ENCODE peak calls at places on chromosomes 6 and 20, in eight cellular contexts. Q, F, M, G, W, X, T and A are unnamed samples.

GRCh38 chr20:4189375-4189774 is 174.0 kb upstream of the RNF24 start:
- DNase-seq in W (no peak), F (no peak), Q (no peak), M (no peak), G (no peak), T (no peak), X (no peak), A (no peak)

GRCh38 chr20:20548527-20549266 is 163.7 kb downstream of the RALGAPA2 start:
- DNase-seq in X (no peak), G (no peak), Q (no peak), W (no peak), T (no peak), F (no peak), M (no peak), A (peak)

GRCh38 chr20:13873814-13874213 is 89.0 kb downstream of the NDUFAF5 start:
- DNase-seq in M (no peak), T (no peak), F (peak), W (no peak), Q (no peak), G (no peak), X (no peak), A (no peak)

GRCh38 chr6:31578461-31579118 is 3.2 kb downstream of the TNF start:
- DNase-seq in W (no peak), G (no peak), T (no peak), X (no peak), M (no peak), Q (no peak), F (peak), A (no peak)

GRCh38 chr20:58109918-58110635 is 118.4 kb downstream of the ANKRD60 start:
- DNase-seq in G (no peak), F (no peak), T (no peak), X (no peak), M (no peak), Q (no peak), W (no peak), A (no peak)

GRCh38 chr20:47139934-47140333 is 216.6 kb downstream of the ZMYND8 start:
- DNase-seq in M (no peak), G (no peak), X (no peak), Q (no peak), T (no peak), W (no peak), F (no peak), A (peak)

GRCh38 chr6:27025351-27025750 is 222.2 kb upstream of the PRSS16 start:
- DNase-seq in X (no peak), G (no peak), Q (no peak), F (no peak), T (no peak), W (no peak), M (no peak), A (no peak)

GRCh38 chr20:33964431-33964830 is 29.3 kb upstream of the RALY start:
- DNase-seq in W (no peak), T (no peak), F (no peak), Q (no peak), M (no peak), G (no peak), X (no peak), A (no peak)